ENCODE peak calls at places on chromosome 11, in seven cellular contexts. Y is lung microvascular endothelial cell; V is stimulated activated naive B cell treated with anti-CD40 and anti-IgM and Interleukin-4, amounts not matched to agents 10 μg/mL and 1 μg/mL and 100 μg/mL, for 72 hours; B is tibial nerve; E is activated effector memory CD4-positive, alpha-beta T cell treated with Interleukin-2 at 50 U/mL for 16 hours; D is cardiac muscle cell; F is mammary epithelial cell. W is an unnamed sample.

GRCh38 chr11:128587415-128587814 is at the start of gene ETS1:
- DNase-seq in Y (peak), V (no peak), B (no peak), E (no peak), D (peak), F (peak), W (no peak)

GRCh38 chr11:133065847-133066485 is 466.3 kb downstream of the OPCML start:
- DNase-seq in Y (no peak), V (no peak), B (no peak), E (no peak), D (no peak), F (no peak), W (no peak)

GRCh38 chr11:2369320-2369719 is 7.8 kb upstream of the CD81 start:
- DNase-seq in Y (no peak), V (no peak), B (no peak), E (no peak), D (no peak), F (no peak), W (no peak)

GRCh38 chr11:71241721-71242259 is 10.6 kb downstream of the SHANK2 start:
- DNase-seq in Y (no peak), V (no peak), B (no peak), E (no peak), D (no peak), F (no peak), W (no peak)

GRCh38 chr11:2508793-2509192 is 64.0 kb downstream of the KCNQ1 start:
- DNase-seq in Y (no peak), V (no peak), B (no peak), E (no peak), D (no peak), F (no peak), W (no peak)

GRCh38 chr11:776459-777287 is 614 bp downstream of the GATD1 start:
- DNase-seq in Y (peak), V (no peak), B (no peak), E (no peak), D (peak), F (peak), W (no peak)

GRCh38 chr11:9916480-9916879 is 252.6 kb downstream of the SWAP70 start:
- DNase-seq in Y (no peak), V (no peak), B (no peak), E (no peak), D (no peak), F (no peak), W (no peak)

GRCh38 chr11:15547685-15548084 is 433.0 kb downstream of the INSC start:
- DNase-seq in Y (no peak), V (no peak), B (no peak), E (no peak), D (no peak), F (no peak), W (no peak)

GRCh38 chr11:118789501-118790356 is 1.2 kb downstream of the DDX6 start:
- DNase-seq in Y (peak), V (no peak), B (no peak), E (no peak), D (peak), F (peak), W (peak)